ENCODE peak calls at places on chromosomes 6 and 20, in nine cellular contexts. One of them, this sample, is unnamed.

GRCh38 chr6:149909701-149910470 is 12.0 kb upstream of the RAET1E start:
- DNase-seq in breast epithelium: no peak
- DNase-seq in MM.1S: no peak
- DNase-seq in K562: no peak
- DNase-seq in psoas muscle: no peak
- DNase-seq in neural progenitor cell: no peak
- DNase-seq in fibroblast of the aortic adventitia: no peak
- DNase-seq in cardiac fibroblast: no peak
- DNase-seq in fibroblast of pulmonary artery: no peak
- DNase-seq in this sample: no peak

GRCh38 chr20:51014797-51015722 is 7.8 kb downstream of the KCNG1 start:
- DNase-seq in fibroblast of the aortic adventitia: peak; percentile 67
- DNase-seq in K562: peak; percentile 68
- DNase-seq in breast epithelium: no peak
- DNase-seq in fibroblast of pulmonary artery: peak; percentile 75
- DNase-seq in psoas muscle: no peak
- DNase-seq in cardiac fibroblast: peak; percentile 70
- DNase-seq in MM.1S: no peak
- DNase-seq in neural progenitor cell: peak; percentile 85
- DNase-seq in this sample: no peak

GRCh38 chr20:7710440-7710839 is 229.8 kb downstream of the HAO1 start:
- DNase-seq in fibroblast of the aortic adventitia: no peak
- DNase-seq in psoas muscle: no peak
- DNase-seq in MM.1S: no peak
- DNase-seq in breast epithelium: no peak
- DNase-seq in K562: no peak
- DNase-seq in cardiac fibroblast: peak; percentile 38
- DNase-seq in fibroblast of pulmonary artery: no peak
- DNase-seq in neural progenitor cell: no peak
- DNase-seq in this sample: no peak

GRCh38 chr6:106547961-106548453 is 81.3 kb downstream of the RTN4IP1 start:
- DNase-seq in cardiac fibroblast: peak; percentile 79
- DNase-seq in fibroblast of the aortic adventitia: peak; percentile 81
- DNase-seq in breast epithelium: no peak
- DNase-seq in MM.1S: no peak
- DNase-seq in fibroblast of pulmonary artery: peak; percentile 60
- DNase-seq in neural progenitor cell: no peak
- DNase-seq in psoas muscle: no peak
- DNase-seq in K562: peak; percentile 10
- DNase-seq in this sample: no peak

GRCh38 chr20:14374191-14374590 is 36.8 kb upstream of the FLRT3 start:
- DNase-seq in breast epithelium: no peak
- DNase-seq in cardiac fibroblast: no peak
- DNase-seq in MM.1S: no peak
- DNase-seq in neural progenitor cell: peak; percentile 86
- DNase-seq in fibroblast of pulmonary artery: no peak
- DNase-seq in psoas muscle: no peak
- DNase-seq in K562: no peak
- DNase-seq in fibroblast of the aortic adventitia: no peak
- DNase-seq in this sample: no peak

GRCh38 chr6:99178168-99178567 is 171.3 kb downstream of the FAXC start:
- DNase-seq in breast epithelium: no peak
- DNase-seq in psoas muscle: no peak
- DNase-seq in fibroblast of pulmonary artery: no peak
- DNase-seq in K562: no peak
- DNase-seq in neural progenitor cell: no peak
- DNase-seq in MM.1S: no peak
- DNase-seq in fibroblast of the aortic adventitia: no peak
- DNase-seq in cardiac fibroblast: no peak
- DNase-seq in this sample: no peak

GRCh38 chr6:34196116-34196832 is 40.4 kb upstream of the HMGA1 start:
- DNase-seq in cardiac fibroblast: peak; percentile 72
- DNase-seq in fibroblast of pulmonary artery: peak; percentile 74
- DNase-seq in neural progenitor cell: peak; percentile 78
- DNase-seq in breast epithelium: peak; percentile 67
- DNase-seq in K562: peak; percentile 96
- DNase-seq in fibroblast of the aortic adventitia: peak; percentile 74
- DNase-seq in psoas muscle: peak; percentile 94
- DNase-seq in MM.1S: peak; percentile 57
- DNase-seq in this sample: peak; percentile 90

GRCh38 chr6:110687326-110687725 is 127.9 kb downstream of the CDK19 start:
- DNase-seq in fibroblast of the aortic adventitia: no peak
- DNase-seq in fibroblast of pulmonary artery: no peak
- DNase-seq in psoas muscle: no peak
- DNase-seq in neural progenitor cell: no peak
- DNase-seq in cardiac fibroblast: no peak
- DNase-seq in breast epithelium: no peak
- DNase-seq in MM.1S: no peak
- DNase-seq in K562: no peak
- DNase-seq in this sample: no peak

GRCh38 chr6:10441004-10441654 is 26.3 kb upstream of the TFAP2A start:
- DNase-seq in breast epithelium: no peak
- DNase-seq in psoas muscle: no peak
- DNase-seq in K562: no peak
- DNase-seq in fibroblast of the aortic adventitia: peak; percentile 96
- DNase-seq in fibroblast of pulmonary artery: peak; percentile 91
- DNase-seq in neural progenitor cell: no peak
- DNase-seq in MM.1S: no peak
- DNase-seq in cardiac fibroblast: peak; percentile 86
- DNase-seq in this sample: no peak

GRCh38 chr6:7538484-7538883 is 3.0 kb upstream of the DSP start:
- DNase-seq in breast epithelium: no peak
- DNase-seq in MM.1S: no peak
- DNase-seq in K562: no peak
- DNase-seq in fibroblast of the aortic adventitia: no peak
- DNase-seq in neural progenitor cell: no peak
- DNase-seq in cardiac fibroblast: no peak
- DNase-seq in psoas muscle: no peak
- DNase-seq in fibroblast of pulmonary artery: no peak
- DNase-seq in this sample: no peak

GRCh38 chr20:52801628-52802006 is 170.5 kb upstream of the TSHZ2 start:
- DNase-seq in fibroblast of pulmonary artery: no peak
- DNase-seq in neural progenitor cell: no peak
- DNase-seq in fibroblast of the aortic adventitia: no peak
- DNase-seq in K562: no peak
- DNase-seq in cardiac fibroblast: no peak
- DNase-seq in MM.1S: no peak
- DNase-seq in psoas muscle: no peak
- DNase-seq in breast epithelium: no peak
- DNase-seq in this sample: no peak

GRCh38 chr20:37378785-37379598 is 33.1 kb downstream of the SRC start:
- DNase-seq in cardiac fibroblast: peak; percentile 62
- DNase-seq in psoas muscle: peak; percentile 42
- DNase-seq in fibroblast of the aortic adventitia: peak; percentile 47
- DNase-seq in fibroblast of pulmonary artery: peak; percentile 57
- DNase-seq in breast epithelium: no peak
- DNase-seq in MM.1S: no peak
- DNase-seq in neural progenitor cell: no peak
- DNase-seq in K562: peak; percentile 81
- DNase-seq in this sample: no peak

GRCh38 chr6:15503346-15503680 is 159.5 kb downstream of the DTNBP1 start:
- DNase-seq in K562: no peak
- DNase-seq in fibroblast of the aortic adventitia: no peak
- DNase-seq in fibroblast of pulmonary artery: no peak
- DNase-seq in psoas muscle: no peak
- DNase-seq in MM.1S: no peak
- DNase-seq in cardiac fibroblast: no peak
- DNase-seq in breast epithelium: no peak
- DNase-seq in neural progenitor cell: no peak
- DNase-seq in this sample: no peak

GRCh38 chr6:15505463-15505918 is 157.3 kb downstream of the DTNBP1 start:
- DNase-seq in MM.1S: no peak
- DNase-seq in cardiac fibroblast: no peak
- DNase-seq in psoas muscle: peak; percentile 75
- DNase-seq in fibroblast of the aortic adventitia: no peak
- DNase-seq in fibroblast of pulmonary artery: no peak
- DNase-seq in breast epithelium: no peak
- DNase-seq in neural progenitor cell: no peak
- DNase-seq in K562: no peak
- DNase-seq in this sample: no peak

GRCh38 chr6:15504581-15505350 is 158.1 kb downstream of the DTNBP1 start:
- DNase-seq in fibroblast of pulmonary artery: peak; percentile 99
- DNase-seq in neural progenitor cell: no peak
- DNase-seq in breast epithelium: peak; percentile 82
- DNase-seq in K562: no peak
- DNase-seq in MM.1S: no peak
- DNase-seq in fibroblast of the aortic adventitia: peak; percentile 98
- DNase-seq in cardiac fibroblast: peak; percentile 98
- DNase-seq in psoas muscle: peak; percentile 87
- DNase-seq in this sample: no peak

GRCh38 chr6:15502451-15503345 is 160.1 kb downstream of the DTNBP1 start:
- DNase-seq in K562: no peak
- DNase-seq in fibroblast of pulmonary artery: peak; percentile 18
- DNase-seq in breast epithelium: no peak
- DNase-seq in psoas muscle: no peak
- DNase-seq in MM.1S: no peak
- DNase-seq in neural progenitor cell: no peak
- DNase-seq in fibroblast of the aortic adventitia: no peak
- DNase-seq in cardiac fibroblast: no peak
- DNase-seq in this sample: no peak

DNA sequence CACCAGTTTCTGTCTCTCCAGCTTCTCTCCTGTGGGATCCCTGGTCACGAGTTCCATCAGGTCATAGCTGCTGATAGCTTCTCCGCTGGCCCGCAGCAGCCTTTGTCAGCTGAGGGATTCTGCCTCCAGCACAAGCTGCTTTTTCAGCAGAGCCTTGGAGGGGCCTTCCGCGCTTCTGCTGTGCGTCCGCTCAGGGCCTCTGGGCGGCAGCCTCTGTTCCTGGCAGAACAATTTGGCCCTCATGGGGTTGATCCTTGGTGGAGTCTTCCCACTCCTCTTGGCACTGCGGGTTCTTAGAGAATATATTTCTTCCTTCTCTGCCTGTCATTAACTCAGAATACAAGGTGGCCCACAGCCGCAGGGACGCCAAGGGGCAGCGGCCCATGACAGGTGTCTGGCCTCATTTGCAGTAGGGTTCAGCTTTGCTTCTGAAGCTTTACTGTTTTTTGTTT is 158.8 kb downstream of the DTNBP1 start:
- DNase-seq in psoas muscle: peak; percentile 82
- DNase-seq in K562: no peak
- DNase-seq in neural progenitor cell: peak; percentile 25
- DNase-seq in fibroblast of the aortic adventitia: peak; percentile 35
- DNase-seq in MM.1S: no peak
- DNase-seq in fibroblast of pulmonary artery: peak; percentile 29
- DNase-seq in breast epithelium: peak; percentile 32
- DNase-seq in cardiac fibroblast: peak; percentile 41
- DNase-seq in this sample: no peak
- TF ChIP-seq CTCF in psoas muscle: peak; percentile 25
- TF ChIP-seq CTCF in K562: no peak
- TF ChIP-seq CTCF in neural progenitor cell: peak; percentile 3
- TF ChIP-seq CTCF in fibroblast of the aortic adventitia: peak; percentile 31
- TF ChIP-seq CTCF in MM.1S: no peak
- TF ChIP-seq CTCF in fibroblast of pulmonary artery: no peak
- TF ChIP-seq CTCF in breast epithelium: no peak
- TF ChIP-seq CTCF in cardiac fibroblast: peak; percentile 28
- TF ChIP-seq CTCF in this sample: peak; percentile 0

GRCh38 chr6:114955363-114955762 is 612.5 kb upstream of the HS3ST5 start:
- DNase-seq in fibroblast of the aortic adventitia: no peak
- DNase-seq in cardiac fibroblast: no peak
- DNase-seq in K562: no peak
- DNase-seq in MM.1S: peak; percentile 20
- DNase-seq in neural progenitor cell: no peak
- DNase-seq in fibroblast of pulmonary artery: no peak
- DNase-seq in breast epithelium: no peak
- DNase-seq in psoas muscle: no peak
- DNase-seq in this sample: no peak
- TF ChIP-seq CTCF in fibroblast of the aortic adventitia: no peak
- TF ChIP-seq CTCF in cardiac fibroblast: no peak
- TF ChIP-seq CTCF in K562: no peak
- TF ChIP-seq CTCF in MM.1S: no peak
- TF ChIP-seq CTCF in neural progenitor cell: no peak
- TF ChIP-seq CTCF in fibroblast of pulmonary artery: no peak
- TF ChIP-seq CTCF in breast epithelium: no peak
- TF ChIP-seq CTCF in psoas muscle: no peak
- TF ChIP-seq CTCF in this sample: no peak

GRCh38 chr6:134669531-134669930 is 280.4 kb downstream of the ALDH8A1 start:
- DNase-seq in psoas muscle: no peak
- DNase-seq in MM.1S: no peak
- DNase-seq in cardiac fibroblast: no peak
- DNase-seq in fibroblast of pulmonary artery: no peak
- DNase-seq in fibroblast of the aortic adventitia: no peak
- DNase-seq in neural progenitor cell: no peak
- DNase-seq in breast epithelium: no peak
- DNase-seq in K562: no peak
- DNase-seq in this sample: no peak
- TF ChIP-seq CTCF in psoas muscle: no peak
- TF ChIP-seq CTCF in MM.1S: no peak
- TF ChIP-seq CTCF in cardiac fibroblast: no peak
- TF ChIP-seq CTCF in fibroblast of pulmonary artery: no peak
- TF ChIP-seq CTCF in fibroblast of the aortic adventitia: no peak
- TF ChIP-seq CTCF in neural progenitor cell: no peak
- TF ChIP-seq CTCF in breast epithelium: no peak
- TF ChIP-seq CTCF in K562: no peak
- TF ChIP-seq CTCF in this sample: no peak

GRCh38 chr20:5150226-5151076 is 23.6 kb downstream of the CDS2 start:
- DNase-seq in MM.1S: no peak
- DNase-seq in K562: no peak
- DNase-seq in breast epithelium: no peak
- DNase-seq in fibroblast of the aortic adventitia: peak; percentile 48
- DNase-seq in neural progenitor cell: no peak
- DNase-seq in cardiac fibroblast: peak; percentile 73
- DNase-seq in fibroblast of pulmonary artery: peak; percentile 49
- DNase-seq in psoas muscle: peak; percentile 65
- DNase-seq in this sample: no peak

GRCh38 chr20:5156670-5157448 is 30.1 kb downstream of the CDS2 start:
- DNase-seq in cardiac fibroblast: peak; percentile 72
- DNase-seq in fibroblast of the aortic adventitia: peak; percentile 35
- DNase-seq in K562: no peak
- DNase-seq in MM.1S: no peak
- DNase-seq in psoas muscle: no peak
- DNase-seq in neural progenitor cell: no peak
- DNase-seq in fibroblast of pulmonary artery: peak; percentile 48
- DNase-seq in breast epithelium: no peak
- DNase-seq in this sample: no peak

GRCh38 chr20:5153612-5154542 is 27.1 kb downstream of the CDS2 start:
- DNase-seq in neural progenitor cell: no peak
- DNase-seq in fibroblast of the aortic adventitia: no peak
- DNase-seq in breast epithelium: no peak
- DNase-seq in MM.1S: peak; percentile 51
- DNase-seq in fibroblast of pulmonary artery: no peak
- DNase-seq in psoas muscle: no peak
- DNase-seq in K562: no peak
- DNase-seq in cardiac fibroblast: peak; percentile 25
- DNase-seq in this sample: no peak

GRCh38 chr20:5153152-5153467 is 26.3 kb downstream of the CDS2 start:
- DNase-seq in psoas muscle: no peak
- DNase-seq in K562: no peak
- DNase-seq in breast epithelium: no peak
- DNase-seq in fibroblast of the aortic adventitia: no peak
- DNase-seq in fibroblast of pulmonary artery: no peak
- DNase-seq in cardiac fibroblast: no peak
- DNase-seq in neural progenitor cell: no peak
- DNase-seq in MM.1S: no peak
- DNase-seq in this sample: no peak

DNA sequence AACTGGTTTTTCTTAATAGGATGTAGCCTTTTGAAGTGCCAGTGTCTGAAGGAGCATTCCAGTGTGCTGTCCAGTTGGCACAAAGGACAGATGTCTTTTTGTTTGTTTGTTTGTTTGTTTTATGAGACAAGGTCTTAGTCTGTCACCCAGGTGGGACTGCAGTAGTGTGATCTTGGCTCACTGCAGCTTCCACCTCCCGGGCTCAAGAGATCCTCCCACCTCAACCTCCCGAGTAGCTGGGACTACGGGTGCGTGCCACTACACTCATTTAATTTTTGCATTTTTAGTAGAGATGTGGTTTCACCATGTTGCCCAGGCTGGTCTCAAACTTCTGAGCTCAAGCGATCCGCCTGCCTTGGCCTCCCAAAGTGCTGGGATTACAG is 27.7 kb downstream of the CDS2 start:
- DNase-seq in fibroblast of the aortic adventitia: no peak
- DNase-seq in neural progenitor cell: no peak
- DNase-seq in cardiac fibroblast: no peak
- DNase-seq in K562: no peak
- DNase-seq in breast epithelium: no peak
- DNase-seq in psoas muscle: no peak
- DNase-seq in fibroblast of pulmonary artery: no peak
- DNase-seq in MM.1S: no peak
- DNase-seq in this sample: no peak
- TF ChIP-seq CTCF in fibroblast of the aortic adventitia: no peak
- TF ChIP-seq CTCF in neural progenitor cell: no peak
- TF ChIP-seq CTCF in cardiac fibroblast: no peak
- TF ChIP-seq CTCF in K562: no peak
- TF ChIP-seq CTCF in breast epithelium: no peak
- TF ChIP-seq CTCF in psoas muscle: no peak
- TF ChIP-seq CTCF in fibroblast of pulmonary artery: no peak
- TF ChIP-seq CTCF in MM.1S: no peak
- TF ChIP-seq CTCF in this sample: no peak